ENCODE peak calls at places on chromosomes 4 and X, in four cellular contexts. One of them, this sample, is unnamed.

GRCh38 chrX:64975491-64975890 is 759 bp downstream of the ZC4H2 start:
- DNase-seq in MG63: no peak
- DNase-seq in hepatocyte: peak
- DNase-seq in AG04449: no peak
- DNase-seq in this sample: no peak

GRCh38 chr4:151548708-151549107 is 139.7 kb downstream of the FHIP1A start:
- DNase-seq in MG63: no peak
- DNase-seq in hepatocyte: no peak
- DNase-seq in AG04449: no peak
- DNase-seq in this sample: no peak

GRCh38 chrX:78747471-78747870 is at the start of gene LPAR4:
- DNase-seq in MG63: no peak
- DNase-seq in hepatocyte: peak
- DNase-seq in AG04449: no peak
- DNase-seq in this sample: no peak

GRCh38 chrX:20309796-20310195 is 43.1 kb upstream of the RPS6KA3 start:
- DNase-seq in MG63: peak
- DNase-seq in hepatocyte: no peak
- DNase-seq in AG04449: peak
- DNase-seq in this sample: no peak

GRCh38 chr4:14783011-14783877 is 219.0 kb upstream of the CPEB2 start:
- DNase-seq in MG63: peak
- DNase-seq in hepatocyte: no peak
- DNase-seq in AG04449: no peak
- DNase-seq in this sample: no peak

GRCh38 chr4:138500869-138501268 is 258.7 kb upstream of the SLC7A11 start:
- DNase-seq in MG63: no peak
- DNase-seq in hepatocyte: no peak
- DNase-seq in AG04449: no peak
- DNase-seq in this sample: no peak

GRCh38 chrX:49192722-49193328 is 6.7 kb upstream of the PRICKLE3 start:
- DNase-seq in MG63: no peak
- DNase-seq in hepatocyte: no peak
- DNase-seq in AG04449: no peak
- DNase-seq in this sample: no peak

GRCh38 chr4:3201718-3202702 is 46.9 kb upstream of the MSANTD1 start:
- DNase-seq in MG63: no peak
- DNase-seq in hepatocyte: no peak
- DNase-seq in AG04449: no peak
- DNase-seq in this sample: no peak

GRCh38 chrX:136291824-136292223 is 8.9 kb upstream of the ADGRG4 start:
- DNase-seq in MG63: no peak
- DNase-seq in hepatocyte: no peak
- DNase-seq in AG04449: no peak
- DNase-seq in this sample: no peak

GRCh38 chr4:92450694-92451093 is 146.9 kb downstream of the GRID2 start:
- DNase-seq in MG63: no peak
- DNase-seq in hepatocyte: no peak
- DNase-seq in AG04449: no peak
- DNase-seq in this sample: no peak

GRCh38 chrX:96685205-96686099 is 810 bp downstream of the DIAPH2 start:
- DNase-seq in MG63: peak
- DNase-seq in hepatocyte: peak
- DNase-seq in AG04449: no peak
- DNase-seq in this sample: no peak

GRCh38 chrX:104310084-104310483 is 55.4 kb upstream of the ESX1 start:
- DNase-seq in MG63: peak
- DNase-seq in hepatocyte: no peak
- DNase-seq in AG04449: no peak
- DNase-seq in this sample: no peak

GRCh38 chr4:48909697-48910096 is 3.1 kb upstream of the OCIAD2 start:
- DNase-seq in MG63: peak
- DNase-seq in hepatocyte: peak
- DNase-seq in AG04449: peak
- DNase-seq in this sample: peak

GRCh38 chr4:112895785-112896184 is 153.7 kb upstream of the ANK2 start:
- DNase-seq in MG63: no peak
- DNase-seq in hepatocyte: no peak
- DNase-seq in AG04449: no peak
- DNase-seq in this sample: no peak

GRCh38 chrX:18955676-18956075 is 28.2 kb downstream of the PHKA2 start:
- DNase-seq in MG63: no peak
- DNase-seq in hepatocyte: no peak
- DNase-seq in AG04449: no peak
- DNase-seq in this sample: no peak

GRCh38 chrX:118212817-118213183 is 96.2 kb upstream of the KLHL13 start:
- DNase-seq in MG63: no peak
- DNase-seq in hepatocyte: no peak
- DNase-seq in AG04449: no peak
- DNase-seq in this sample: no peak

GRCh38 chr4:82898322-82899243 is 2.0 kb upstream of the THAP9 start:
- DNase-seq in MG63: peak
- DNase-seq in hepatocyte: peak
- DNase-seq in AG04449: peak
- DNase-seq in this sample: peak

GRCh38 chr4:31204895-31205294 is 484.7 kb downstream of the PCDH7 start:
- DNase-seq in MG63: no peak
- DNase-seq in hepatocyte: no peak
- DNase-seq in AG04449: no peak
- DNase-seq in this sample: no peak

GRCh38 chr4:83267121-83267834 is 17.3 kb downstream of the COQ2 start:
- DNase-seq in MG63: peak
- DNase-seq in hepatocyte: no peak
- DNase-seq in AG04449: no peak
- DNase-seq in this sample: no peak

GRCh38 chr4:3124070-3124767 is 49.7 kb downstream of the HTT start:
- DNase-seq in MG63: no peak
- DNase-seq in hepatocyte: no peak
- DNase-seq in AG04449: no peak
- DNase-seq in this sample: no peak

GRCh38 chr4:113657834-113658233 is 103.7 kb downstream of the CAMK2D start:
- DNase-seq in MG63: no peak
- DNase-seq in hepatocyte: no peak
- DNase-seq in AG04449: no peak
- DNase-seq in this sample: no peak

GRCh38 chr4:96472103-96472867 is 632.4 kb downstream of the PDHA2 start:
- DNase-seq in MG63: no peak
- DNase-seq in hepatocyte: no peak
- DNase-seq in AG04449: no peak
- DNase-seq in this sample: no peak

GRCh38 chr4:176584031-176584430 is 208.7 kb downstream of the VEGFC start:
- DNase-seq in MG63: no peak
- DNase-seq in hepatocyte: no peak
- DNase-seq in AG04449: peak
- DNase-seq in this sample: no peak

GRCh38 chr4:6901669-6902317 is 7.8 kb upstream of the TBC1D14 start:
- DNase-seq in MG63: no peak
- DNase-seq in hepatocyte: no peak
- DNase-seq in AG04449: no peak
- DNase-seq in this sample: no peak

GRCh38 chr4:87838207-87838606 is 5.4 kb downstream of the MEPE start:
- DNase-seq in MG63: peak
- DNase-seq in hepatocyte: no peak
- DNase-seq in AG04449: no peak
- DNase-seq in this sample: no peak

GRCh38 chr4:80587861-80588385 is 252.4 kb downstream of the CFAP299 start:
- DNase-seq in MG63: no peak
- DNase-seq in hepatocyte: no peak
- DNase-seq in AG04449: no peak
- DNase-seq in this sample: no peak

GRCh38 chr4:138650917-138651564 is 364.5 kb upstream of the NOCT start:
- DNase-seq in MG63: peak
- DNase-seq in hepatocyte: peak
- DNase-seq in AG04449: no peak
- DNase-seq in this sample: no peak

GRCh38 chr4:127781303-127782024 is 658 bp upstream of the HSPA4L start:
- DNase-seq in MG63: no peak
- DNase-seq in hepatocyte: peak
- DNase-seq in AG04449: no peak
- DNase-seq in this sample: peak

GRCh38 chr4:107115185-107115847 is 79.2 kb upstream of the DKK2 start:
- DNase-seq in MG63: no peak
- DNase-seq in hepatocyte: no peak
- DNase-seq in AG04449: no peak
- DNase-seq in this sample: no peak

DNA sequence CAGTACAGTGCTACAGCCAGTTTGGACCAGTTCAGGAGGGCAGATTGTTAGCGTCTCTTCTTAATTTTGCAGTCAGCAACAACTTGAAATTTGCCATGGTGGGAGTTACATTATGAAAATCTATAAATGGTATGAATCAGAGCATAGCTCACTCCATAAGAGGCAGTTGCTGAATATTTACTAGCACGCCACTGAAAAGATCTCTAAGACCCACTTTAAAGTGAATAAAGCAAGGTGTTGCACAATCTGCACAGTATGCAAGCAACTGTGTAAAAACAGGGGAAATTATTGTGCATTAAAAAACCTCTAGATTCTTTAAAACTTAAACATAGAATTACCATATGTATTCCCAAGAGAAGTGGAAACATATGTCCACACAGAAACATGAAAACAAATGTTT is 20.2 kb upstream of the SOD3 start:
- DNase-seq in MG63: no peak
- DNase-seq in hepatocyte: no peak
- DNase-seq in AG04449: no peak
- DNase-seq in this sample: no peak
- H3K4me3 ChIP-seq in MG63: no peak
- H3K4me3 ChIP-seq in hepatocyte: no peak
- H3K4me3 ChIP-seq in AG04449: no peak
- H3K4me3 ChIP-seq in this sample: no peak

DNA sequence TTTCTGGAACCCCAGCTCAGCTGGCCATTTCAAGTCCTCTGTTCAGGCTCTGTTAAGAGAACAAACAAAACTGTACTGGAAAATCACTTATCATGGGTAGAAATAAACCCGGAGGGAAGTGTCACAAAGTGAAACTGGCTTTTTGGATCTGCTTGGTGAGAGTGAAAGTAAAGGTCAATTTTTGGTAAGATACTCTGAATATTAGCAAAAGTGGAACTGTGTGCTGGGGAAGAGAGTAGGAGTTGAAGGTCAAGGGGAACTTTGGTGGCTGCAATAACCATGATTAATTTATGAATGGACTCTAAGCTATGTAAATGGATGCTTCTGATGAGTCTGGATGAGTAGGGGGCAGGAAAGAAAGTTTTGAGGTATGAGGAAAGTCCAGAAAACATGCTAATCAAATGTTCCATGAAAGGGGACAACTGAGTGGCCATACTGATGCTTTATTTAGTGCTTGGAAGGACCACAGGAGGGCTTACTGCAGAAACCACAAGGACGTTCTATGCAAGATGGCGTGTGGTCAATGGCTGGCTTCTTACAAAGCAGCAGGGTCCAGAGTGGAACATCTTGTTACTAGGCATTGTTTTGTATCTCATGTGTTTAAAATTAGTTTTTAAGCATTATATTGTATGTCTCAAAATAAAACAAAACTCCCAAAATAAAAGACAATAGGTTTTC is 36.8 kb upstream of the TNIP3 start:
- DNase-seq in MG63: no peak
- DNase-seq in hepatocyte: no peak
- DNase-seq in AG04449: no peak
- DNase-seq in this sample: no peak
- H3K4me3 ChIP-seq in MG63: no peak
- H3K4me3 ChIP-seq in hepatocyte: no peak
- H3K4me3 ChIP-seq in AG04449: no peak
- H3K4me3 ChIP-seq in this sample: no peak

DNA sequence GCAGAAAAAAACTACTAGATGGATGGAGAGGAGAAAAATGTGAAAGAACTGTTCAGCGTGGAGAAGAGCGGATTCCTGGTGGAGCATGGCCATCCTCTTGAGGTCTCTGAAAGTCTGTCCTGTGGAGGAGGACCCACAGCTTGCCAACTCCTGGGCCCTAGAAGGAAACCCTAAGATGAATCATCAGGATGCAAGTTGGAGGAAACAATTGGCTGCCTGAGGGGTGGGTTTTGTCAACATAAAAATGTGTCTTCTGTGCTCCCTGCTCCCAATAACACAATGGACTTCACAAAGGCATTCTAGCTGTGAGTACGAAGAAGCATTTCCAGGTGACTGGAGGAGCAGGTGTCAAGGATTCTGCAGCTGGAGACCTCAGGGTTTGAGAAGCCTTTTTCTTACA is 37.2 kb downstream of the CNGA2 start:
- DNase-seq in MG63: peak
- DNase-seq in hepatocyte: no peak
- DNase-seq in AG04449: no peak
- DNase-seq in this sample: no peak
- H3K4me3 ChIP-seq in MG63: no peak
- H3K4me3 ChIP-seq in hepatocyte: no peak
- H3K4me3 ChIP-seq in AG04449: no peak
- H3K4me3 ChIP-seq in this sample: no peak

GRCh38 chrX:9873360-9873759 is 87.1 kb downstream of the SHROOM2 start:
- DNase-seq in MG63: no peak
- DNase-seq in hepatocyte: no peak
- DNase-seq in AG04449: no peak
- DNase-seq in this sample: no peak

GRCh38 chrX:9875801-9876200 is 89.6 kb downstream of the SHROOM2 start:
- DNase-seq in MG63: no peak
- DNase-seq in hepatocyte: no peak
- DNase-seq in AG04449: no peak
- DNase-seq in this sample: no peak

GRCh38 chrX:9871871-9872270 is 85.6 kb downstream of the SHROOM2 start:
- DNase-seq in MG63: peak
- DNase-seq in hepatocyte: no peak
- DNase-seq in AG04449: no peak
- DNase-seq in this sample: no peak

GRCh38 chrX:9874483-9874882 is 88.3 kb downstream of the SHROOM2 start:
- DNase-seq in MG63: peak
- DNase-seq in hepatocyte: no peak
- DNase-seq in AG04449: no peak
- DNase-seq in this sample: no peak

GRCh38 chrX:9873952-9874351 is 87.7 kb downstream of the SHROOM2 start:
- DNase-seq in MG63: peak
- DNase-seq in hepatocyte: no peak
- DNase-seq in AG04449: no peak
- DNase-seq in this sample: no peak
- H3K4me3 ChIP-seq in MG63: no peak
- H3K4me3 ChIP-seq in hepatocyte: no peak
- H3K4me3 ChIP-seq in AG04449: no peak
- H3K4me3 ChIP-seq in this sample: no peak

DNA sequence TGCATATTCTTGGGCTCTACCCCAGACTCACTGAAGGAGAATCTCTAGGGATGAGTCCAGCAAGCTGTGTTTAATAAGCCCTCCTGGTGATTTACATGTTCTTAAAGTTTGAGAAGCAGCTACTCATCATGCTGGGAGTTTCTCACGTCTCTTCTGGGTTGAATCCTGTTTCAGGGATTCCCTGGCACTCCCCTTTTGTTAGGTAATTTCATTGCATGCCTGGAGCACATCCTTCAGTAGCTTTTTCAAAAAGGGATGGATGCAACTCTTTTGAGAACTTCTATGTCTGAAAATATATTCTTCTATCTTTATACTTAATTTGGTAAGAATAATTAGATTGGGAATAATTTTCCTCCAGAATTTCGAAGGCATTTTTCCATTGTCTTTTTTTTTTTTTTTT is 4.4 kb downstream of the EVC start:
- DNase-seq in MG63: no peak
- DNase-seq in hepatocyte: no peak
- DNase-seq in AG04449: no peak
- DNase-seq in this sample: no peak
- H3K4me3 ChIP-seq in MG63: no peak
- H3K4me3 ChIP-seq in hepatocyte: no peak
- H3K4me3 ChIP-seq in AG04449: no peak
- H3K4me3 ChIP-seq in this sample: no peak